ENCODE peak calls at places on chromosomes 7 and 10, in eight cellular contexts. A is HCT116; I is heart left ventricle; H is endodermal cell; W is CD4-positive, alpha-beta T cell; R is IMR-90; Q is lung; E is psoas muscle. V is an unnamed sample.

GRCh38 chr10:109203616-109204375 is 719.5 kb downstream of the XPNPEP1 start:
- DNase-seq in Q (no peak), E (no peak), R (peak), A (no peak), W (no peak), H (no peak), I (no peak), V (no peak)

GRCh38 chr7:112080441-112080840 is 125.8 kb downstream of the DOCK4 start:
- DNase-seq in E (no peak), A (no peak), I (no peak), W (no peak), Q (no peak), H (no peak), R (peak), V (no peak)

GRCh38 chr10:28533571-28534304 is 820 bp downstream of the WAC start:
- DNase-seq in R (peak), A (no peak), W (peak), I (peak), H (peak), E (peak), Q (peak), V (peak)

GRCh38 chr7:114409750-114410149 is 4.9 kb upstream of the FOXP2 start:
- DNase-seq in Q (no peak), R (peak), I (no peak), W (no peak), H (no peak), A (no peak), E (no peak), V (no peak)

GRCh38 chr7:143882611-143883078 is 19.3 kb downstream of the TCAF1 start:
- DNase-seq in H (peak), A (no peak), Q (peak), E (peak), W (no peak), I (peak), R (peak), V (peak)

GRCh38 chr7:5647816-5648215 is 133.6 kb downstream of the RNF216 start:
- DNase-seq in A (no peak), I (no peak), W (no peak), R (no peak), E (no peak), H (no peak), Q (no peak), V (no peak)

GRCh38 chr10:19041176-19041575 is 7.4 kb upstream of the MALRD1 start:
- DNase-seq in A (no peak), R (peak), I (no peak), Q (no peak), E (no peak), W (no peak), H (no peak), V (no peak)

GRCh38 chr7:149846021-149846420 is 7.8 kb downstream of the ZNF862 start:
- DNase-seq in I (no peak), H (no peak), R (no peak), W (no peak), Q (no peak), A (no peak), E (no peak), V (no peak)

GRCh38 chr10:70738425-70739121 is 46.6 kb downstream of the TBATA start:
- DNase-seq in A (no peak), W (no peak), E (no peak), Q (no peak), R (no peak), H (no peak), I (no peak), V (no peak)

GRCh38 chr7:158595068-158595467 is 7.4 kb upstream of the PTPRN2 start:
- DNase-seq in H (peak), R (peak), A (peak), W (no peak), Q (no peak), I (no peak), E (no peak), V (no peak)

GRCh38 chr7:123966936-123967335 is 41.9 kb downstream of the SPAM1 start:
- DNase-seq in A (no peak), I (no peak), W (no peak), H (no peak), Q (no peak), E (no peak), R (no peak), V (no peak)

GRCh38 chr10:127012769-127013152 is 107.5 kb downstream of the DOCK1 start:
- DNase-seq in A (peak), W (no peak), Q (peak), R (no peak), I (peak), H (no peak), E (peak), V (no peak)

GRCh38 chr7:80482938-80483337 is 28.9 kb downstream of the GNAT3 start:
- DNase-seq in W (no peak), E (no peak), R (no peak), I (no peak), A (no peak), Q (no peak), H (no peak), V (no peak)
- H3K27ac ChIP-seq in W (no peak), E (no peak), R (no peak), I (no peak), A (no peak), Q (no peak), H (no peak), V (no peak)

GRCh38 chr7:122803851-122804250 is 82.4 kb downstream of the CADPS2 start:
- DNase-seq in H (no peak), I (no peak), Q (no peak), R (no peak), A (no peak), W (no peak), E (no peak), V (no peak)

GRCh38 chr7:122802211-122802833 is 83.9 kb downstream of the CADPS2 start:
- DNase-seq in A (no peak), W (no peak), R (no peak), E (no peak), Q (no peak), H (peak), I (peak), V (no peak)

DNA sequence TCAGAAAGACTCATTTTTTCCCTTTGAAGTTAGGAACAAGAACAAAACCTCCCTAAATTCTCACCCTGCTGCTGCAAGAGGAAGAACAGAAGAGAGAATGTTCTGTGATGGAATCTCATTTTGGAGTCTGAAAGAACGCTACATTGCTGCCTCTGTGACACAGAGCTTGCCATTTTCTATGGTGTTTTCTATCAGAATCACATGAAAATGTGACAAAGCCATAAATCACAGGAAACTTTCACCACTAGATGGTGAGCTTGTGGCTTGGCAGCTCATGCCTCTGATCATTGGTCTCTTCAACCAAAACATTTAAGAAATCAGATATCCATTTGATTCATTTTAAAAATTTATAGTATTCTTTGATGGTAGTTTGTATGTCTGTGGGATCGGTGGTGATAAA is 82.9 kb downstream of the CADPS2 start:
- DNase-seq in A (peak), I (no peak), E (no peak), W (no peak), Q (no peak), H (peak), R (no peak), V (no peak)
- TF ChIP-seq CTCF in A (peak), I (peak), E (peak), W (no peak), Q (peak), H (peak), R (no peak), V (no peak)

GRCh38 chr10:124351481-124352220 is 67.1 kb downstream of the OAT start:
- DNase-seq in H (peak), A (no peak), I (no peak), R (no peak), Q (no peak), E (no peak), W (no peak), V (no peak)
- H3K27ac ChIP-seq in H (no peak), A (no peak), I (no peak), R (no peak), Q (no peak), E (no peak), W (no peak), V (no peak)

GRCh38 chr7:2821161-2821841 is 22.8 kb downstream of the GNA12 start:
- DNase-seq in W (no peak), Q (no peak), E (no peak), A (no peak), R (peak), H (peak), I (no peak), V (no peak)
- TF ChIP-seq CTCF in W (no peak), Q (no peak), E (no peak), A (no peak), R (no peak), H (peak), I (no peak), V (no peak)

GRCh38 chr7:31099451-31100444 is 47.6 kb downstream of the ADCYAP1R1 start:
- DNase-seq in Q (no peak), W (no peak), E (no peak), I (no peak), R (no peak), H (peak), A (no peak), V (no peak)

GRCh38 chr7:31098606-31099360 is 46.7 kb downstream of the ADCYAP1R1 start:
- DNase-seq in A (no peak), R (no peak), Q (no peak), E (no peak), W (no peak), H (peak), I (no peak), V (peak)

GRCh38 chr7:31100870-31101269 is 48.8 kb downstream of the ADCYAP1R1 start:
- DNase-seq in R (no peak), A (no peak), H (peak), E (no peak), W (no peak), Q (no peak), I (no peak), V (no peak)

GRCh38 chr7:31101544-31101943 is 49.4 kb downstream of the ADCYAP1R1 start:
- DNase-seq in R (no peak), H (peak), A (no peak), Q (no peak), W (no peak), I (no peak), E (no peak), V (no peak)

DNA sequence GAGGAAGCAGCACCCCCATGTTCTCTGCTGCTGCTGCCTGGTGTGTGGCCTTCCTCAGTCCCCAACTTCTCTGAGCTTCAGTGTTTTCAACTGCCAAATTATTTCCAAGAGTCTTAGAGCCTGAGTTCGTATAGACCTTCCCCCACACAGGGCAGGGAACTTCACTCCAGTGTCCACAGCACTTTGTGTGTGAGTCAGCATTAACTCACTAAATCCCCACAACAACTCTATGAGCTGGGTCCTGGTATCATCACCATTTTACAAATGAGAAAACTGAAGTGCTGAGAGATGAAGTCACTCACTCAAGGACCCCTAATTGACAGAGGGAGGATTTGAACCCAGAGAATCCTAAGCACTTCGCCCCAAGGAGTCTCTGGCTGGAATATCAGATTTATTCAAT is 48.3 kb downstream of the ADCYAP1R1 start:
- DNase-seq in W (no peak), H (no peak), Q (no peak), R (peak), I (no peak), A (no peak), E (no peak), V (no peak)
- H3K27ac ChIP-seq in W (no peak), H (no peak), Q (no peak), R (no peak), I (no peak), A (no peak), E (no peak), V (no peak)

GRCh38 chr7:72751978-72752377 is 76.0 kb downstream of the TYW1B start:
- DNase-seq in R (no peak), A (no peak), W (no peak), Q (no peak), H (peak), I (no peak), E (no peak), V (no peak)
- TF ChIP-seq CTCF in R (peak), A (peak), W (no peak), Q (no peak), H (peak), I (no peak), E (no peak), V (no peak)

GRCh38 chr10:97333601-97334369 is 744 bp downstream of the FRAT2 start:
- DNase-seq in R (peak), A (no peak), W (peak), I (peak), H (peak), E (peak), Q (no peak), V (peak)
- H3K27ac ChIP-seq in R (peak), A (peak), W (peak), I (peak), H (no peak), E (peak), Q (peak), V (peak)

DNA sequence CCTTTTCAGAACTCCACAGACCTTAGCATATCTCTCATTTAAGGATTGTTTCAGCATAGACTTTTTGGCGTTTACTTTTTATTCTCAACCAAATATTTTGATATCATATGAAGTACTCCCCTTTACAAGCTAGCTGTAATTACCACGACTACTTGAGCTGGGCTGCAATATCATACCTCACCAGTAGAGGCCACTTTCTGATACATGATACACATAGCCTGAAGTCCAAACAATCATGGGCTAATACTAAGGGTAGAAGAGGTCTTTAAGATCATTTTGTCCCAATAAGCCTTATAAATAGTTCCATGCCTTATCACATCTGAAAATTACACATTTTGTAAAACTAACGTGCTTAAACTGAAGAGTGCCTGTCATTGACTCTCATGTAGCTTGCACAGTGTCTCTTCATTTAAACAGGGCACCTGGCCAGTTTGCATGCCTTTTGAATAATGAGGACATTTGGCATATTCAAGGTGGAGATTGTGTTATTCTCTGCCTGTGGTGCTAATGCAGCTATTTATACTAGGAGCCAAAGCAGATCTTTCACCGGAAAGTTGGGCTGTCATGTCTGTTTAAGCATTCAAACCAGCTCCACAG is 403.7 kb upstream of the ZMIZ1 start:
- DNase-seq in H (peak), Q (no peak), I (no peak), W (no peak), A (peak), E (no peak), R (peak), V (no peak)
- TF ChIP-seq CTCF in H (peak), Q (no peak), I (peak), W (no peak), A (peak), E (peak), R (peak), V (no peak)

GRCh38 chr7:121510858-121511482 is 114.9 kb upstream of the FAM3C start:
- DNase-seq in A (no peak), Q (no peak), W (no peak), H (peak), R (no peak), I (no peak), E (no peak), V (no peak)
- H3K27ac ChIP-seq in A (peak), Q (no peak), W (no peak), H (no peak), R (no peak), I (no peak), E (no peak), V (no peak)

GRCh38 chr7:91243591-91244368 is 20.5 kb upstream of the FZD1 start:
- DNase-seq in R (peak), I (no peak), W (no peak), H (no peak), A (no peak), Q (no peak), E (no peak), V (no peak)

GRCh38 chr7:91250706-91251105 is 13.5 kb upstream of the FZD1 start:
- DNase-seq in H (no peak), E (no peak), A (no peak), Q (no peak), W (no peak), I (no peak), R (no peak), V (no peak)

GRCh38 chr7:91248996-91249395 is 15.2 kb upstream of the FZD1 start:
- DNase-seq in W (no peak), R (peak), A (no peak), H (no peak), Q (no peak), E (no peak), I (no peak), V (no peak)

GRCh38 chr7:91249506-91250233 is 14.6 kb upstream of the FZD1 start:
- DNase-seq in Q (no peak), H (no peak), A (no peak), I (no peak), E (no peak), R (peak), W (no peak), V (no peak)

DNA sequence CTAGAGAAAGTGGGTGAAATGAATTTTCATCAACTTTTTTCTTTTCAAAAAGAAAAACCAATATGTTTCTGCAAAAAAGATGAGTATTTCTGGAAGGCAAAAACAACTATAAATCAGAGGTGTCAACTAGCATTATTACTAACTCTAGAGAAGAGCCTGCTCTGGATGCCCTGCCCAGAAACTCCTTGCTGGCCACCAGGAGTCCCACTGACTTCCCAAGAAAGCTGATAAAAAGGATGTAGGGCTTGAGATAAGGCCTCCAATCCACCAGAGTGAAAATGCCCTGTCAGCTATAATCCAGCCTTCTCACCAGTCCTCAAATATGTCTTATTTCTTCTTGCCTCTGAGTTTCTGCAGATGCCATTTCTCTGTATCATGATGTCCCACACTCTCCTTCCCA is 16.7 kb upstream of the FZD1 start:
- DNase-seq in H (peak), I (no peak), R (no peak), E (no peak), W (no peak), A (no peak), Q (no peak), V (no peak)
- TF ChIP-seq CTCF in H (peak), I (no peak), R (no peak), E (no peak), W (no peak), A (peak), Q (no peak), V (no peak)

V was measured in ovary.